ENCODE peak calls at places on chromosomes 6 and 20, in eight cellular contexts. D, J, U, N, I, S, K and V are unnamed samples.

GRCh38 chr6:72002415-72002814 is 116.1 kb downstream of the RIMS1 start:
- DNase-seq in D (no peak), J (no peak), U (no peak), S (no peak), N (no peak), I (no peak), K (no peak), V (no peak)

GRCh38 chr20:46770330-46771194 is 61.1 kb downstream of the SLC2A10 start:
- DNase-seq in K (no peak), I (peak; percentile 51), N (peak; percentile 59), D (no peak), U (peak; percentile 33), S (no peak), J (no peak), V (no peak)

GRCh38 chr20:20215976-20216727 is 151.8 kb upstream of the INSM1 start:
- DNase-seq in S (no peak), K (no peak), J (no peak), N (no peak), I (no peak), U (no peak), D (no peak), V (no peak)

GRCh38 chr6:168890306-168890995 is 363.2 kb downstream of the THBS2 start:
- DNase-seq in S (no peak), I (no peak), D (no peak), N (no peak), J (no peak), U (no peak), K (no peak), V (no peak)

GRCh38 chr6:38316099-38316868 is 323.4 kb downstream of the BTBD9 start:
- DNase-seq in U (no peak), J (no peak), D (no peak), S (no peak), K (no peak), N (no peak), I (peak; percentile 25), V (no peak)

GRCh38 chr20:23046431-23046830 is 3.0 kb downstream of the THBD start:
- DNase-seq in K (no peak), N (no peak), I (peak; percentile 49), U (no peak), S (no peak), D (no peak), J (no peak), V (no peak)

GRCh38 chr20:40770564-40771307 is 81.7 kb upstream of the MAFB start:
- DNase-seq in U (no peak), D (no peak), I (no peak), J (no peak), S (no peak), K (peak; percentile 48), N (no peak), V (no peak)

GRCh38 chr6:101294676-101295075 is 98.8 kb upstream of the GRIK2 start:
- DNase-seq in K (no peak), S (no peak), I (peak; percentile 26), U (no peak), J (no peak), D (no peak), N (peak; percentile 38), V (no peak)

GRCh38 chr6:106084106-106084963 is 1.8 kb upstream of the PRDM1 start:
- DNase-seq in I (peak; percentile 54), S (peak; percentile 93), D (peak; percentile 70), U (peak; percentile 91), J (no peak), N (peak; percentile 87), K (no peak), V (peak; percentile 78)

GRCh38 chr6:139181236-139181635 is 46.4 kb downstream of the HECA start:
- DNase-seq in I (no peak), U (no peak), D (no peak), J (no peak), K (no peak), S (no peak), N (no peak), V (no peak)

GRCh38 chr6:131532476-131533108 is 40.4 kb upstream of the ARG1 start:
- DNase-seq in D (no peak), K (no peak), J (no peak), I (no peak), N (no peak), S (no peak), U (no peak), V (no peak)

GRCh38 chr6:139743629-139744028 is 369.2 kb upstream of the CITED2 start:
- DNase-seq in K (no peak), I (peak; percentile 88), U (no peak), N (peak; percentile 96), S (peak; percentile 81), D (no peak), J (no peak), V (peak; percentile 69)

GRCh38 chr6:63634630-63635029 is 972 bp upstream of the PHF3 start:
- DNase-seq in S (no peak), N (peak; percentile 10), U (peak; percentile 10), D (peak; percentile 33), K (no peak), J (no peak), I (no peak), V (no peak)

GRCh38 chr6:63635563-63636515 is at the start of gene PHF3:
- DNase-seq in S (peak; percentile 89), J (peak; percentile 44), D (peak; percentile 97), N (peak; percentile 76), K (peak; percentile 83), U (peak; percentile 96), I (peak; percentile 82), V (peak; percentile 59)

GRCh38 chr6:63636516-63636968 is 940 bp downstream of the PHF3 start:
- DNase-seq in K (peak; percentile 84), U (peak; percentile 44), I (peak; percentile 16), N (peak; percentile 33), J (peak; percentile 17), D (peak; percentile 55), S (peak; percentile 42), V (no peak)

GRCh38 chr6:63637865-63638445 is 2.4 kb downstream of the PHF3 start:
- DNase-seq in J (no peak), K (no peak), I (peak; percentile 18), U (no peak), D (no peak), S (peak; percentile 31), N (no peak), V (no peak)

DNA sequence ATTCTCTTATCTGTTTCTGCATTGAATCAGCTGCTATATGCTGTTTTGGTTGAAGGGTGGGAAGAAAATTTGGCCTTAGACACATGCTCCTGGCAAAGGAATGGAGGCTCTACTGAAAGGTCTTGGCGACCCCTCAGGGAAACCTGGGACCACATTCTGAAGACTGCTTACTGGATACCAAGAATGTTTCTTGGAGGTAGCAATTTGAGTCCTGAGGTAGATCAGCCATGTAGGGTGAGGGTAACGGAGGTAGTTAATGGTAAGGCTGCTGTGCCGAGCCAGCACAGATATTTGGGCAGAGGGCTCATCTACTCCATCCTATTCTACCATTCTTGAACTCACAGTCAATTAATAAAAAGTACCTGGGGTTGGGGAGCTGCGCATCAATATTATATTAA is 438 bp upstream of the PHF3 start:
- DNase-seq in D (no peak), K (no peak), U (no peak), I (no peak), J (no peak), N (peak; percentile 1), S (no peak), V (no peak)
- H3K27ac ChIP-seq in D (peak overlapping the region; percentile 61), K (peak overlapping the region; percentile 97), U (peak overlapping the region; percentile 77), I (no peak overlapping the region), J (peak overlapping the region; percentile 86), N (no peak overlapping the region), S (no peak overlapping the region), V (no peak overlapping the region)

GRCh38 chr6:15254074-15254975 is 8.5 kb downstream of the JARID2 start:
- DNase-seq in N (no peak), J (no peak), S (peak; percentile 33), K (no peak), I (peak; percentile 61), D (no peak), U (peak; percentile 90), V (no peak)
- TF ChIP-seq CTCF in N (no peak), J (no peak), S (no peak), K (no peak), I (peak; percentile 52), D (no peak), U (peak; percentile 74), V (no peak)

GRCh38 chr6:145020543-145020942 is 714.8 kb downstream of the EPM2A start:
- DNase-seq in D (no peak), I (no peak), N (no peak), K (no peak), S (no peak), J (no peak), U (no peak), V (no peak)

GRCh38 chr6:145026267-145026679 is 709.0 kb downstream of the EPM2A start:
- DNase-seq in D (no peak), U (no peak), J (no peak), I (no peak), N (no peak), K (no peak), S (no peak), V (no peak)

GRCh38 chr6:145022199-145022782 is 713.0 kb downstream of the EPM2A start:
- DNase-seq in I (no peak), N (no peak), D (no peak), K (no peak), U (no peak), J (no peak), S (no peak), V (no peak)

GRCh38 chr6:145025488-145025887 is 709.8 kb downstream of the EPM2A start:
- DNase-seq in D (no peak), S (no peak), U (no peak), K (no peak), N (no peak), I (no peak), J (no peak), V (no peak)

DNA sequence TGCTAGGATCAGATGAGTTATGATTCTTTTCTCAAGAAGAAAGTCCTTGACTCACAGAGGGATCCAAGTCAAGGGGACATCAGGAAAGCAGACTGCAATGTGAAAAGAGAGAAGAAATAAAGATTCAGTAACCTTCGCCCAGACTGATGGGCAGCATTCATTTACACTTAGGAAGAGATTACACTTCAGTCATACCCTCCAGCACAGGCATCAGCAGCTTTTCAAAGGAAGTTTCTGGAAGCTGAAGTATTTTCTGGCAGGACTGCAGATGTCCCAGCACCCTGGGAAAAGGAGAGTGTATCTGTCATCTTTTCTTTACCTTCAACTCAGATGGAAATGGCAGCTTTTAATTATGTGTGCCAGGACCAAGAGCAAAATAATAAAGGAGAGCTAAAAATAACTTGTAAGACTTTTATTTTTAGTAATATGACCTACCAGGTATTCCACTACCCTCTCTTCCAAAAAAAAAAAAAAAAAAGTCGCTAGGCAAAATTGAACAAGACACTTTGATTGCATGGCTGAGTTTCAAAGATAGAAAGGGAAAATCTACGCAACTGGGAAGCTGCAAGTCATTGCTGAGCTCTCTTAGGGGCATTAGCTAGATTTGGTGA is 712.1 kb downstream of the EPM2A start:
- DNase-seq in S (no peak), N (no peak), I (no peak), U (no peak), J (no peak), D (no peak), K (no peak), V (no peak)
- H3K4me3 ChIP-seq in S (no peak overlapping the region), N (no peak overlapping the region), I (no peak overlapping the region), U (no peak overlapping the region), J (no peak overlapping the region), D (no peak overlapping the region), K (no peak overlapping the region), V (no peak overlapping the region)

DNA sequence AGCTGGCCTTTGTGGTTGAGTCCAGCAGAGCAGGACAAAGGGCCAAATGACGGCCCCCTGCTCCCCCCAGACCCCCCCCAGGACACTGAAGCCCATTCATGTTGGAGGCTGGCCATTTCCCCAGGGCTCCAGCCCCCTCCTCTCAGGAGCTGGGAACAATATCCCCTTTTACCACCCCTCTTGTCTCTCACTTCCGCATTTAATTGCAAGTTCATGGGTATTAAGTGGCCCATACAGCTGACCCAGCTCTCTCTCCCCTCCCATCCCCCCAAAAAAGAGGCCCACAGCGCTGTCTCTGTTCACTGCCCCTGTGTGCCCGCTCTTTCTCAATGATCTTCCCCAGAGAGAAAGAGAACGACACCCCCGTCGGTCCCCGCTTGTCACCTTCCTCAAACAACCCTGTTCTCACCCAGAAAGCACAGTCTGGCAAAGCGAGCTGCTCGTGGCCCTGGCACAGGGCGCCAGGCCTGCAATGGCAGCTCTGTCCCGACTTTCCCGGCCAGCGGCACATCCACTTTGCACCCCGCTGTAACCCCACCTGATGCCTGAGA is 30.4 kb downstream of the PREX1 start:
- DNase-seq in D (no peak), I (no peak), S (no peak), N (no peak), U (no peak), J (no peak), K (peak; percentile 63), V (no peak)
- H3K27ac ChIP-seq in D (no peak overlapping the region), I (no peak overlapping the region), S (no peak overlapping the region), N (no peak overlapping the region), U (no peak overlapping the region), J (no peak overlapping the region), K (no peak overlapping the region), V (no peak overlapping the region)